ENCODE peak calls at places on chromosomes 3 and 15, in ten cellular contexts. One of them, this sample, is unnamed.

GRCh38 chr3:97823503-97824004 is 1.7 kb downstream of the CRYBG3 start:
- DNase-seq in right cardiac atrium: peak
- DNase-seq in DMS 273 treated with DMSO at 0.1 percent for 48 hours: peak
- DNase-seq in stimulated activated CD4-positive, alpha-beta T cell treated with anti-CD3 and anti-CD28 coated beads, TNF-alpha, amount 100 ng/mL, for 1 hour: no peak
- DNase-seq in dorsolateral prefrontal cortex: no peak
- DNase-seq in fibroblast of pulmonary artery: no peak
- DNase-seq in Caki2: no peak
- DNase-seq in activated gamma-delta T cell treated with Interleukin-2 at 50 U/mL for 16 hours: no peak
- DNase-seq in nucleus accumbens: no peak
- DNase-seq in NCI-H2081: no peak
- DNase-seq in this sample: peak

GRCh38 chr15:66825139-66825538 is 123.1 kb downstream of the SMAD6 start:
- DNase-seq in NCI-H2081: no peak
- DNase-seq in stimulated activated CD4-positive, alpha-beta T cell treated with anti-CD3 and anti-CD28 coated beads, TNF-alpha, amount 100 ng/mL, for 1 hour: no peak
- DNase-seq in dorsolateral prefrontal cortex: no peak
- DNase-seq in activated gamma-delta T cell treated with Interleukin-2 at 50 U/mL for 16 hours: no peak
- DNase-seq in fibroblast of pulmonary artery: no peak
- DNase-seq in nucleus accumbens: no peak
- DNase-seq in Caki2: no peak
- DNase-seq in right cardiac atrium: no peak
- DNase-seq in DMS 273 treated with DMSO at 0.1 percent for 48 hours: no peak
- DNase-seq in this sample: no peak

GRCh38 chr3:110528305-110529121 is 543.1 kb upstream of the NECTIN3 start:
- DNase-seq in dorsolateral prefrontal cortex: no peak
- DNase-seq in activated gamma-delta T cell treated with Interleukin-2 at 50 U/mL for 16 hours: no peak
- DNase-seq in Caki2: no peak
- DNase-seq in fibroblast of pulmonary artery: no peak
- DNase-seq in NCI-H2081: no peak
- DNase-seq in nucleus accumbens: no peak
- DNase-seq in right cardiac atrium: no peak
- DNase-seq in stimulated activated CD4-positive, alpha-beta T cell treated with anti-CD3 and anti-CD28 coated beads, TNF-alpha, amount 100 ng/mL, for 1 hour: no peak
- DNase-seq in DMS 273 treated with DMSO at 0.1 percent for 48 hours: no peak
- DNase-seq in this sample: no peak

GRCh38 chr15:40772014-40772413 is 2.2 kb downstream of the C15orf62 start:
- DNase-seq in stimulated activated CD4-positive, alpha-beta T cell treated with anti-CD3 and anti-CD28 coated beads, TNF-alpha, amount 100 ng/mL, for 1 hour: no peak
- DNase-seq in DMS 273 treated with DMSO at 0.1 percent for 48 hours: no peak
- DNase-seq in activated gamma-delta T cell treated with Interleukin-2 at 50 U/mL for 16 hours: no peak
- DNase-seq in nucleus accumbens: peak
- DNase-seq in right cardiac atrium: no peak
- DNase-seq in Caki2: no peak
- DNase-seq in fibroblast of pulmonary artery: no peak
- DNase-seq in dorsolateral prefrontal cortex: no peak
- DNase-seq in NCI-H2081: no peak
- DNase-seq in this sample: no peak

GRCh38 chr3:164848922-164849321 is 229.4 kb downstream of the SI start:
- DNase-seq in NCI-H2081: no peak
- DNase-seq in DMS 273 treated with DMSO at 0.1 percent for 48 hours: no peak
- DNase-seq in dorsolateral prefrontal cortex: no peak
- DNase-seq in stimulated activated CD4-positive, alpha-beta T cell treated with anti-CD3 and anti-CD28 coated beads, TNF-alpha, amount 100 ng/mL, for 1 hour: no peak
- DNase-seq in Caki2: no peak
- DNase-seq in nucleus accumbens: no peak
- DNase-seq in fibroblast of pulmonary artery: no peak
- DNase-seq in activated gamma-delta T cell treated with Interleukin-2 at 50 U/mL for 16 hours: no peak
- DNase-seq in right cardiac atrium: no peak
- DNase-seq in this sample: no peak

GRCh38 chr15:63630036-63630751 is 33.0 kb downstream of the FBXL22 start:
- DNase-seq in DMS 273 treated with DMSO at 0.1 percent for 48 hours: no peak
- DNase-seq in dorsolateral prefrontal cortex: no peak
- DNase-seq in stimulated activated CD4-positive, alpha-beta T cell treated with anti-CD3 and anti-CD28 coated beads, TNF-alpha, amount 100 ng/mL, for 1 hour: no peak
- DNase-seq in Caki2: no peak
- DNase-seq in nucleus accumbens: no peak
- DNase-seq in activated gamma-delta T cell treated with Interleukin-2 at 50 U/mL for 16 hours: no peak
- DNase-seq in right cardiac atrium: no peak
- DNase-seq in fibroblast of pulmonary artery: no peak
- DNase-seq in NCI-H2081: no peak
- DNase-seq in this sample: no peak

GRCh38 chr3:126126292-126126691 is 42.4 kb upstream of the SLC41A3 start:
- DNase-seq in stimulated activated CD4-positive, alpha-beta T cell treated with anti-CD3 and anti-CD28 coated beads, TNF-alpha, amount 100 ng/mL, for 1 hour: no peak
- DNase-seq in fibroblast of pulmonary artery: no peak
- DNase-seq in Caki2: no peak
- DNase-seq in DMS 273 treated with DMSO at 0.1 percent for 48 hours: no peak
- DNase-seq in nucleus accumbens: no peak
- DNase-seq in activated gamma-delta T cell treated with Interleukin-2 at 50 U/mL for 16 hours: no peak
- DNase-seq in NCI-H2081: no peak
- DNase-seq in dorsolateral prefrontal cortex: no peak
- DNase-seq in right cardiac atrium: no peak
- DNase-seq in this sample: no peak

GRCh38 chr15:94930945-94931344 is 699.6 kb downstream of the MCTP2 start:
- DNase-seq in DMS 273 treated with DMSO at 0.1 percent for 48 hours: no peak
- DNase-seq in stimulated activated CD4-positive, alpha-beta T cell treated with anti-CD3 and anti-CD28 coated beads, TNF-alpha, amount 100 ng/mL, for 1 hour: no peak
- DNase-seq in nucleus accumbens: no peak
- DNase-seq in dorsolateral prefrontal cortex: no peak
- DNase-seq in NCI-H2081: no peak
- DNase-seq in activated gamma-delta T cell treated with Interleukin-2 at 50 U/mL for 16 hours: no peak
- DNase-seq in right cardiac atrium: no peak
- DNase-seq in fibroblast of pulmonary artery: no peak
- DNase-seq in Caki2: no peak
- DNase-seq in this sample: no peak

GRCh38 chr15:74384566-74385441 is 17.4 kb upstream of the CYP11A1 start:
- DNase-seq in fibroblast of pulmonary artery: no peak
- DNase-seq in activated gamma-delta T cell treated with Interleukin-2 at 50 U/mL for 16 hours: peak
- DNase-seq in nucleus accumbens: no peak
- DNase-seq in DMS 273 treated with DMSO at 0.1 percent for 48 hours: no peak
- DNase-seq in right cardiac atrium: peak
- DNase-seq in Caki2: peak
- DNase-seq in NCI-H2081: no peak
- DNase-seq in dorsolateral prefrontal cortex: no peak
- DNase-seq in stimulated activated CD4-positive, alpha-beta T cell treated with anti-CD3 and anti-CD28 coated beads, TNF-alpha, amount 100 ng/mL, for 1 hour: no peak
- DNase-seq in this sample: no peak

GRCh38 chr15:34984884-34985630 is 3.0 kb downstream of the ZNF770 start:
- DNase-seq in activated gamma-delta T cell treated with Interleukin-2 at 50 U/mL for 16 hours: no peak
- DNase-seq in Caki2: peak
- DNase-seq in fibroblast of pulmonary artery: peak
- DNase-seq in NCI-H2081: no peak
- DNase-seq in stimulated activated CD4-positive, alpha-beta T cell treated with anti-CD3 and anti-CD28 coated beads, TNF-alpha, amount 100 ng/mL, for 1 hour: no peak
- DNase-seq in DMS 273 treated with DMSO at 0.1 percent for 48 hours: no peak
- DNase-seq in nucleus accumbens: no peak
- DNase-seq in dorsolateral prefrontal cortex: no peak
- DNase-seq in right cardiac atrium: peak
- DNase-seq in this sample: no peak

GRCh38 chr3:165778456-165778855 is 58.8 kb downstream of the BCHE start:
- DNase-seq in dorsolateral prefrontal cortex: no peak
- DNase-seq in DMS 273 treated with DMSO at 0.1 percent for 48 hours: no peak
- DNase-seq in activated gamma-delta T cell treated with Interleukin-2 at 50 U/mL for 16 hours: no peak
- DNase-seq in nucleus accumbens: no peak
- DNase-seq in NCI-H2081: no peak
- DNase-seq in Caki2: no peak
- DNase-seq in stimulated activated CD4-positive, alpha-beta T cell treated with anti-CD3 and anti-CD28 coated beads, TNF-alpha, amount 100 ng/mL, for 1 hour: no peak
- DNase-seq in fibroblast of pulmonary artery: no peak
- DNase-seq in right cardiac atrium: no peak
- DNase-seq in this sample: no peak

GRCh38 chr3:58063424-58063823 is 55.2 kb downstream of the FLNB start:
- DNase-seq in NCI-H2081: no peak
- DNase-seq in nucleus accumbens: no peak
- DNase-seq in stimulated activated CD4-positive, alpha-beta T cell treated with anti-CD3 and anti-CD28 coated beads, TNF-alpha, amount 100 ng/mL, for 1 hour: no peak
- DNase-seq in activated gamma-delta T cell treated with Interleukin-2 at 50 U/mL for 16 hours: no peak
- DNase-seq in right cardiac atrium: peak
- DNase-seq in Caki2: no peak
- DNase-seq in DMS 273 treated with DMSO at 0.1 percent for 48 hours: no peak
- DNase-seq in fibroblast of pulmonary artery: peak
- DNase-seq in dorsolateral prefrontal cortex: no peak
- DNase-seq in this sample: no peak

GRCh38 chr3:69189487-69189886 is 67.1 kb upstream of the LMOD3 start:
- DNase-seq in dorsolateral prefrontal cortex: no peak
- DNase-seq in right cardiac atrium: no peak
- DNase-seq in fibroblast of pulmonary artery: no peak
- DNase-seq in Caki2: no peak
- DNase-seq in stimulated activated CD4-positive, alpha-beta T cell treated with anti-CD3 and anti-CD28 coated beads, TNF-alpha, amount 100 ng/mL, for 1 hour: no peak
- DNase-seq in NCI-H2081: no peak
- DNase-seq in activated gamma-delta T cell treated with Interleukin-2 at 50 U/mL for 16 hours: no peak
- DNase-seq in nucleus accumbens: no peak
- DNase-seq in DMS 273 treated with DMSO at 0.1 percent for 48 hours: no peak
- DNase-seq in this sample: no peak

GRCh38 chr3:102673271-102674115 is 238.7 kb downstream of the ZPLD1 start:
- DNase-seq in stimulated activated CD4-positive, alpha-beta T cell treated with anti-CD3 and anti-CD28 coated beads, TNF-alpha, amount 100 ng/mL, for 1 hour: no peak
- DNase-seq in dorsolateral prefrontal cortex: peak
- DNase-seq in Caki2: peak
- DNase-seq in activated gamma-delta T cell treated with Interleukin-2 at 50 U/mL for 16 hours: peak
- DNase-seq in NCI-H2081: peak
- DNase-seq in nucleus accumbens: peak
- DNase-seq in fibroblast of pulmonary artery: peak
- DNase-seq in right cardiac atrium: peak
- DNase-seq in DMS 273 treated with DMSO at 0.1 percent for 48 hours: no peak
- DNase-seq in this sample: peak

GRCh38 chr15:71195242-71195641 is 80.0 kb downstream of the THSD4 start:
- DNase-seq in fibroblast of pulmonary artery: peak
- DNase-seq in stimulated activated CD4-positive, alpha-beta T cell treated with anti-CD3 and anti-CD28 coated beads, TNF-alpha, amount 100 ng/mL, for 1 hour: no peak
- DNase-seq in right cardiac atrium: no peak
- DNase-seq in activated gamma-delta T cell treated with Interleukin-2 at 50 U/mL for 16 hours: no peak
- DNase-seq in dorsolateral prefrontal cortex: no peak
- DNase-seq in nucleus accumbens: no peak
- DNase-seq in NCI-H2081: no peak
- DNase-seq in DMS 273 treated with DMSO at 0.1 percent for 48 hours: no peak
- DNase-seq in Caki2: peak
- DNase-seq in this sample: no peak

GRCh38 chr3:109930592-109930991 is 593.2 kb upstream of the DPPA4 start:
- DNase-seq in right cardiac atrium: no peak
- DNase-seq in dorsolateral prefrontal cortex: no peak
- DNase-seq in DMS 273 treated with DMSO at 0.1 percent for 48 hours: no peak
- DNase-seq in fibroblast of pulmonary artery: peak
- DNase-seq in stimulated activated CD4-positive, alpha-beta T cell treated with anti-CD3 and anti-CD28 coated beads, TNF-alpha, amount 100 ng/mL, for 1 hour: no peak
- DNase-seq in nucleus accumbens: no peak
- DNase-seq in Caki2: no peak
- DNase-seq in activated gamma-delta T cell treated with Interleukin-2 at 50 U/mL for 16 hours: no peak
- DNase-seq in NCI-H2081: no peak
- DNase-seq in this sample: no peak

GRCh38 chr3:65019412-65020093 is 331.8 kb upstream of the ADAMTS9 start:
- DNase-seq in DMS 273 treated with DMSO at 0.1 percent for 48 hours: no peak
- DNase-seq in NCI-H2081: peak
- DNase-seq in right cardiac atrium: no peak
- DNase-seq in dorsolateral prefrontal cortex: no peak
- DNase-seq in fibroblast of pulmonary artery: no peak
- DNase-seq in nucleus accumbens: no peak
- DNase-seq in stimulated activated CD4-positive, alpha-beta T cell treated with anti-CD3 and anti-CD28 coated beads, TNF-alpha, amount 100 ng/mL, for 1 hour: no peak
- DNase-seq in Caki2: no peak
- DNase-seq in activated gamma-delta T cell treated with Interleukin-2 at 50 U/mL for 16 hours: no peak
- DNase-seq in this sample: no peak

GRCh38 chr15:28075482-28076029 is 23.6 kb downstream of the OCA2 start:
- DNase-seq in NCI-H2081: peak
- DNase-seq in stimulated activated CD4-positive, alpha-beta T cell treated with anti-CD3 and anti-CD28 coated beads, TNF-alpha, amount 100 ng/mL, for 1 hour: no peak
- DNase-seq in dorsolateral prefrontal cortex: no peak
- DNase-seq in DMS 273 treated with DMSO at 0.1 percent for 48 hours: no peak
- DNase-seq in nucleus accumbens: no peak
- DNase-seq in fibroblast of pulmonary artery: no peak
- DNase-seq in activated gamma-delta T cell treated with Interleukin-2 at 50 U/mL for 16 hours: no peak
- DNase-seq in Caki2: no peak
- DNase-seq in right cardiac atrium: no peak
- DNase-seq in this sample: no peak

GRCh38 chr3:155712008-155712407 is 32.9 kb downstream of the PLCH1 start:
- DNase-seq in Caki2: no peak
- DNase-seq in DMS 273 treated with DMSO at 0.1 percent for 48 hours: no peak
- DNase-seq in fibroblast of pulmonary artery: no peak
- DNase-seq in dorsolateral prefrontal cortex: no peak
- DNase-seq in nucleus accumbens: no peak
- DNase-seq in NCI-H2081: no peak
- DNase-seq in right cardiac atrium: no peak
- DNase-seq in stimulated activated CD4-positive, alpha-beta T cell treated with anti-CD3 and anti-CD28 coated beads, TNF-alpha, amount 100 ng/mL, for 1 hour: no peak
- DNase-seq in activated gamma-delta T cell treated with Interleukin-2 at 50 U/mL for 16 hours: no peak
- DNase-seq in this sample: no peak

GRCh38 chr3:36945326-36945980 is 599 bp upstream of the TRANK1 start:
- DNase-seq in right cardiac atrium: no peak
- DNase-seq in nucleus accumbens: no peak
- DNase-seq in fibroblast of pulmonary artery: no peak
- DNase-seq in DMS 273 treated with DMSO at 0.1 percent for 48 hours: no peak
- DNase-seq in stimulated activated CD4-positive, alpha-beta T cell treated with anti-CD3 and anti-CD28 coated beads, TNF-alpha, amount 100 ng/mL, for 1 hour: no peak
- DNase-seq in NCI-H2081: no peak
- DNase-seq in dorsolateral prefrontal cortex: no peak
- DNase-seq in activated gamma-delta T cell treated with Interleukin-2 at 50 U/mL for 16 hours: no peak
- DNase-seq in Caki2: no peak
- DNase-seq in this sample: no peak

GRCh38 chr15:93105510-93105909 is 16.5 kb upstream of the RGMA start:
- DNase-seq in dorsolateral prefrontal cortex: no peak
- DNase-seq in Caki2: no peak
- DNase-seq in DMS 273 treated with DMSO at 0.1 percent for 48 hours: no peak
- DNase-seq in nucleus accumbens: no peak
- DNase-seq in stimulated activated CD4-positive, alpha-beta T cell treated with anti-CD3 and anti-CD28 coated beads, TNF-alpha, amount 100 ng/mL, for 1 hour: no peak
- DNase-seq in NCI-H2081: no peak
- DNase-seq in right cardiac atrium: no peak
- DNase-seq in activated gamma-delta T cell treated with Interleukin-2 at 50 U/mL for 16 hours: no peak
- DNase-seq in fibroblast of pulmonary artery: no peak
- DNase-seq in this sample: no peak

GRCh38 chr3:58059349-58060321 is 51.4 kb downstream of the FLNB start:
- DNase-seq in fibroblast of pulmonary artery: peak
- DNase-seq in nucleus accumbens: no peak
- DNase-seq in NCI-H2081: no peak
- DNase-seq in Caki2: peak
- DNase-seq in activated gamma-delta T cell treated with Interleukin-2 at 50 U/mL for 16 hours: no peak
- DNase-seq in DMS 273 treated with DMSO at 0.1 percent for 48 hours: no peak
- DNase-seq in stimulated activated CD4-positive, alpha-beta T cell treated with anti-CD3 and anti-CD28 coated beads, TNF-alpha, amount 100 ng/mL, for 1 hour: no peak
- DNase-seq in right cardiac atrium: peak
- DNase-seq in dorsolateral prefrontal cortex: no peak
- DNase-seq in this sample: no peak

GRCh38 chr3:71006810-71007785 is 576.4 kb downstream of the FOXP1 start:
- DNase-seq in fibroblast of pulmonary artery: peak
- DNase-seq in dorsolateral prefrontal cortex: no peak
- DNase-seq in Caki2: peak
- DNase-seq in stimulated activated CD4-positive, alpha-beta T cell treated with anti-CD3 and anti-CD28 coated beads, TNF-alpha, amount 100 ng/mL, for 1 hour: no peak
- DNase-seq in DMS 273 treated with DMSO at 0.1 percent for 48 hours: no peak
- DNase-seq in activated gamma-delta T cell treated with Interleukin-2 at 50 U/mL for 16 hours: no peak
- DNase-seq in right cardiac atrium: no peak
- DNase-seq in NCI-H2081: no peak
- DNase-seq in nucleus accumbens: no peak
- DNase-seq in this sample: peak

GRCh38 chr3:29144807-29145206 is 136.1 kb upstream of the RBMS3 start:
- DNase-seq in stimulated activated CD4-positive, alpha-beta T cell treated with anti-CD3 and anti-CD28 coated beads, TNF-alpha, amount 100 ng/mL, for 1 hour: no peak
- DNase-seq in right cardiac atrium: peak
- DNase-seq in dorsolateral prefrontal cortex: no peak
- DNase-seq in DMS 273 treated with DMSO at 0.1 percent for 48 hours: peak
- DNase-seq in fibroblast of pulmonary artery: peak
- DNase-seq in nucleus accumbens: no peak
- DNase-seq in activated gamma-delta T cell treated with Interleukin-2 at 50 U/mL for 16 hours: no peak
- DNase-seq in Caki2: no peak
- DNase-seq in NCI-H2081: no peak
- DNase-seq in this sample: no peak

GRCh38 chr3:12476238-12476897 is 7.9 kb upstream of the TSEN2 start:
- DNase-seq in dorsolateral prefrontal cortex: no peak
- DNase-seq in nucleus accumbens: no peak
- DNase-seq in NCI-H2081: no peak
- DNase-seq in stimulated activated CD4-positive, alpha-beta T cell treated with anti-CD3 and anti-CD28 coated beads, TNF-alpha, amount 100 ng/mL, for 1 hour: no peak
- DNase-seq in right cardiac atrium: no peak
- DNase-seq in Caki2: no peak
- DNase-seq in DMS 273 treated with DMSO at 0.1 percent for 48 hours: no peak
- DNase-seq in activated gamma-delta T cell treated with Interleukin-2 at 50 U/mL for 16 hours: no peak
- DNase-seq in fibroblast of pulmonary artery: peak
- DNase-seq in this sample: no peak

GRCh38 chr3:108300103-108300849 is 3.9 kb downstream of the HHLA2 start:
- DNase-seq in dorsolateral prefrontal cortex: no peak
- DNase-seq in nucleus accumbens: no peak
- DNase-seq in Caki2: no peak
- DNase-seq in NCI-H2081: no peak
- DNase-seq in DMS 273 treated with DMSO at 0.1 percent for 48 hours: no peak
- DNase-seq in activated gamma-delta T cell treated with Interleukin-2 at 50 U/mL for 16 hours: no peak
- DNase-seq in fibroblast of pulmonary artery: no peak
- DNase-seq in right cardiac atrium: no peak
- DNase-seq in stimulated activated CD4-positive, alpha-beta T cell treated with anti-CD3 and anti-CD28 coated beads, TNF-alpha, amount 100 ng/mL, for 1 hour: no peak
- DNase-seq in this sample: no peak

This sample was measured in midbrain.